ENCODE peak calls at places on chromosomes 2 and 18, in seven cellular contexts. One of them, this sample, is unnamed.

GRCh38 chr2:105576440-105577241 is 168.1 kb upstream of the NCK2 start:
- DNase-seq in cardiac fibroblast: peak; percentile 81
- DNase-seq in esophagus muscularis mucosa: no peak
- DNase-seq in kidney: peak; percentile 80
- DNase-seq in naive thymus-derived CD4-positive, alpha-beta T cell: peak; percentile 59
- DNase-seq in left ventricle myocardium inferior: no peak
- DNase-seq in SK-N-SH: peak; percentile 47
- DNase-seq in this sample: no peak

GRCh38 chr2:42830922-42831574 is 38.7 kb upstream of the HAAO start:
- DNase-seq in cardiac fibroblast: no peak
- DNase-seq in esophagus muscularis mucosa: no peak
- DNase-seq in kidney: no peak
- DNase-seq in naive thymus-derived CD4-positive, alpha-beta T cell: no peak
- DNase-seq in left ventricle myocardium inferior: no peak
- DNase-seq in SK-N-SH: no peak
- DNase-seq in this sample: no peak

GRCh38 chr2:204108301-204108700 is 171.7 kb downstream of the ICOS start:
- DNase-seq in cardiac fibroblast: peak; percentile 3
- DNase-seq in esophagus muscularis mucosa: no peak
- DNase-seq in kidney: no peak
- DNase-seq in naive thymus-derived CD4-positive, alpha-beta T cell: peak; percentile 62
- DNase-seq in left ventricle myocardium inferior: no peak
- DNase-seq in SK-N-SH: peak; percentile 73
- DNase-seq in this sample: peak; percentile 1

GRCh38 chr2:123606631-123607030 is 418.5 kb upstream of the CNTNAP5 start:
- DNase-seq in cardiac fibroblast: no peak
- DNase-seq in esophagus muscularis mucosa: no peak
- DNase-seq in kidney: no peak
- DNase-seq in naive thymus-derived CD4-positive, alpha-beta T cell: no peak
- DNase-seq in left ventricle myocardium inferior: no peak
- DNase-seq in SK-N-SH: no peak
- DNase-seq in this sample: no peak

GRCh38 chr2:124283090-124283489 is 258.0 kb downstream of the CNTNAP5 start:
- DNase-seq in cardiac fibroblast: peak; percentile 76
- DNase-seq in esophagus muscularis mucosa: peak; percentile 91
- DNase-seq in kidney: no peak
- DNase-seq in naive thymus-derived CD4-positive, alpha-beta T cell: no peak
- DNase-seq in left ventricle myocardium inferior: no peak
- DNase-seq in SK-N-SH: no peak
- DNase-seq in this sample: no peak

GRCh38 chr2:2942906-2943305 is 434.7 kb downstream of the EIPR1 start:
- DNase-seq in cardiac fibroblast: no peak
- DNase-seq in esophagus muscularis mucosa: no peak
- DNase-seq in kidney: no peak
- DNase-seq in naive thymus-derived CD4-positive, alpha-beta T cell: no peak
- DNase-seq in left ventricle myocardium inferior: no peak
- DNase-seq in SK-N-SH: no peak
- DNase-seq in this sample: no peak

GRCh38 chr2:206154197-206154596 is 5.0 kb downstream of the NDUFS1 start:
- DNase-seq in cardiac fibroblast: peak; percentile 51
- DNase-seq in esophagus muscularis mucosa: no peak
- DNase-seq in kidney: no peak
- DNase-seq in naive thymus-derived CD4-positive, alpha-beta T cell: no peak
- DNase-seq in left ventricle myocardium inferior: no peak
- DNase-seq in SK-N-SH: no peak
- DNase-seq in this sample: no peak

GRCh38 chr2:63735263-63735662 is 106.4 kb upstream of the UGP2 start:
- DNase-seq in cardiac fibroblast: peak; percentile 67
- DNase-seq in esophagus muscularis mucosa: no peak
- DNase-seq in kidney: no peak
- DNase-seq in naive thymus-derived CD4-positive, alpha-beta T cell: no peak
- DNase-seq in left ventricle myocardium inferior: no peak
- DNase-seq in SK-N-SH: no peak
- DNase-seq in this sample: no peak

GRCh38 chr2:182366625-182367024 is 60.2 kb downstream of the PDE1A start:
- DNase-seq in cardiac fibroblast: peak; percentile 94
- DNase-seq in esophagus muscularis mucosa: no peak
- DNase-seq in kidney: no peak
- DNase-seq in naive thymus-derived CD4-positive, alpha-beta T cell: no peak
- DNase-seq in left ventricle myocardium inferior: no peak
- DNase-seq in SK-N-SH: no peak
- DNase-seq in this sample: no peak

GRCh38 chr2:76298022-76298421 is 587.3 kb upstream of the GCFC2 start:
- DNase-seq in cardiac fibroblast: no peak
- DNase-seq in esophagus muscularis mucosa: no peak
- DNase-seq in kidney: no peak
- DNase-seq in naive thymus-derived CD4-positive, alpha-beta T cell: no peak
- DNase-seq in left ventricle myocardium inferior: no peak
- DNase-seq in SK-N-SH: no peak
- DNase-seq in this sample: no peak

GRCh38 chr18:74084184-74084583 is 63.5 kb downstream of the FBXO15 start:
- DNase-seq in cardiac fibroblast: no peak
- DNase-seq in esophagus muscularis mucosa: no peak
- DNase-seq in kidney: no peak
- DNase-seq in naive thymus-derived CD4-positive, alpha-beta T cell: no peak
- DNase-seq in left ventricle myocardium inferior: no peak
- DNase-seq in SK-N-SH: no peak
- DNase-seq in this sample: no peak

GRCh38 chr18:35713545-35713944 is 132.0 kb downstream of the GALNT1 start:
- DNase-seq in cardiac fibroblast: peak; percentile 72
- DNase-seq in esophagus muscularis mucosa: no peak
- DNase-seq in kidney: no peak
- DNase-seq in naive thymus-derived CD4-positive, alpha-beta T cell: no peak
- DNase-seq in left ventricle myocardium inferior: no peak
- DNase-seq in SK-N-SH: no peak
- DNase-seq in this sample: peak; percentile 86

GRCh38 chr2:11466307-11467125 is 555 bp upstream of the E2F6 start:
- DNase-seq in cardiac fibroblast: no peak
- DNase-seq in esophagus muscularis mucosa: no peak
- DNase-seq in kidney: no peak
- DNase-seq in naive thymus-derived CD4-positive, alpha-beta T cell: peak; percentile 8
- DNase-seq in left ventricle myocardium inferior: no peak
- DNase-seq in SK-N-SH: no peak
- DNase-seq in this sample: no peak

GRCh38 chr2:133390151-133390550 is 178.1 kb downstream of the NCKAP5 start:
- DNase-seq in cardiac fibroblast: peak; percentile 39
- DNase-seq in esophagus muscularis mucosa: no peak
- DNase-seq in kidney: no peak
- DNase-seq in naive thymus-derived CD4-positive, alpha-beta T cell: no peak
- DNase-seq in left ventricle myocardium inferior: no peak
- DNase-seq in SK-N-SH: no peak
- DNase-seq in this sample: no peak

GRCh38 chr2:11325961-11326691 is 18.3 kb downstream of the ROCK2 start:
- DNase-seq in cardiac fibroblast: no peak
- DNase-seq in esophagus muscularis mucosa: no peak
- DNase-seq in kidney: no peak
- DNase-seq in naive thymus-derived CD4-positive, alpha-beta T cell: no peak
- DNase-seq in left ventricle myocardium inferior: no peak
- DNase-seq in SK-N-SH: no peak
- DNase-seq in this sample: no peak

GRCh38 chr2:68336192-68336591 is 16.4 kb upstream of the CNRIP1 start:
- DNase-seq in cardiac fibroblast: peak; percentile 70
- DNase-seq in esophagus muscularis mucosa: no peak
- DNase-seq in kidney: no peak
- DNase-seq in naive thymus-derived CD4-positive, alpha-beta T cell: no peak
- DNase-seq in left ventricle myocardium inferior: no peak
- DNase-seq in SK-N-SH: no peak
- DNase-seq in this sample: peak; percentile 52
- H3K4me3 ChIP-seq in cardiac fibroblast: no peak overlapping the region
- H3K4me3 ChIP-seq in esophagus muscularis mucosa: no peak overlapping the region
- H3K4me3 ChIP-seq in kidney: no peak overlapping the region
- H3K4me3 ChIP-seq in naive thymus-derived CD4-positive, alpha-beta T cell: no peak overlapping the region
- H3K4me3 ChIP-seq in left ventricle myocardium inferior: no peak overlapping the region
- H3K4me3 ChIP-seq in SK-N-SH: no peak overlapping the region
- H3K4me3 ChIP-seq in this sample: no peak overlapping the region

DNA sequence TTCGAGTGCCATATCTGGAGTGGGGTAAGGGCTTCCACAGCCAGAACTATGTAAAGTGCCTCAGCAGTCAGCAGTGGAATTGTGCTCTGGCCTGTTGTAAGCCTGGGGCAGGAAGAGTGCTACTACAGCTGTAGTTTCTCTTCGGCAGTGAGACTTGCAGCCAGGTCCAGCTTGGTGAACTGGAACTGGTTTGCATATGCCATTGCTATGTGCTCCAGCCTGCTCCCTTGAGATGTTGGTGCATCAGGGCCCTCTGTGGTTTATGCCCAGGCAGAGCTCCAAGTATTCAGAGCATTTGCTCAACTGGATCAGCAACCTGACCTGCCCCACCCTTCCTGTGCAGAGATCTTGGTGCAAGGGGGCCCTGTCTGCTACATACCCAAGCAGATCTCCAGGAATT is 47.8 kb downstream of the ZNF804A start:
- DNase-seq in cardiac fibroblast: peak; percentile 17
- DNase-seq in esophagus muscularis mucosa: no peak
- DNase-seq in kidney: no peak
- DNase-seq in naive thymus-derived CD4-positive, alpha-beta T cell: no peak
- DNase-seq in left ventricle myocardium inferior: no peak
- DNase-seq in SK-N-SH: no peak
- DNase-seq in this sample: no peak
- H3K4me3 ChIP-seq in cardiac fibroblast: no peak overlapping the region
- H3K4me3 ChIP-seq in esophagus muscularis mucosa: no peak overlapping the region
- H3K4me3 ChIP-seq in kidney: no peak overlapping the region
- H3K4me3 ChIP-seq in naive thymus-derived CD4-positive, alpha-beta T cell: no peak overlapping the region
- H3K4me3 ChIP-seq in left ventricle myocardium inferior: no peak overlapping the region
- H3K4me3 ChIP-seq in SK-N-SH: no peak overlapping the region
- H3K4me3 ChIP-seq in this sample: no peak overlapping the region

DNA sequence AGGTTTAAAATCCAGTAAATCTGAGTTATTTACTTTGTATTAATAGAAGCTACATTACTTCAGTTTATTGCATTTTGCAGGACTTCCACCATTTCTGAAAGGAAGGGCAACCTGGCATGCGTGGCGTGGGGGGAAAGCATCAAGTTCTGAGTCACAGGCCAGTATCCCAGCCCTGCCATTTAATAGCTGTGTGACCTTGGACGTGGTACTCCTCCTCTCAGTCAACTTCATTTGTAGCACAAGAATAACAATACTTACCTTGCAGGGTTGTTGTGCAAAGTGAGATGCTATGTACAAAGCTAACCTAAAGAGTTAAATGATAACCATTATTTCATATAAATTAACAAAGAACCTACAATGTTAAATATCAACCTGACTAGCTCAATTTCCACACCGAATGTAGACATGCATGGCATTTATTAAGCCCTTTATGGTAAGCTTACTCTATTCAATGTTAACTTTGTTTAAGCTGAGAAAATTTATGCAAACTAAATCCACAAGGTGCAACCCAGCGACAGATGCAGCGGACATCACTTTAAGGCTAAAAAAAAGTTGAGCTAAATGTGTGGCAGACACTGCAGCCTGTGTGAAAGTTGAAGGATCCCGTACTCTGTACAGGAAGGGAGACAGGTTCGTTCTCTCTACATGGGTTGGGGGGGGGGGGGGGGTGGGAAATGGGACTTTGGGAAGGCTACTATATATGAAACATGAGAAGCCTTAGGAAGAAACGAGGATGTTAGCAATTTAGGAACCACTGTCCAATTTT is 17.2 kb upstream of the STPG4 start:
- DNase-seq in cardiac fibroblast: peak; percentile 42
- DNase-seq in esophagus muscularis mucosa: no peak
- DNase-seq in kidney: no peak
- DNase-seq in naive thymus-derived CD4-positive, alpha-beta T cell: no peak
- DNase-seq in left ventricle myocardium inferior: no peak
- DNase-seq in SK-N-SH: no peak
- DNase-seq in this sample: no peak
- H3K4me3 ChIP-seq in cardiac fibroblast: no peak overlapping the region
- H3K4me3 ChIP-seq in esophagus muscularis mucosa: peak overlapping the region; percentile 78
- H3K4me3 ChIP-seq in kidney: peak overlapping the region; percentile 95
- H3K4me3 ChIP-seq in naive thymus-derived CD4-positive, alpha-beta T cell: no peak overlapping the region
- H3K4me3 ChIP-seq in left ventricle myocardium inferior: peak overlapping the region; percentile 96
- H3K4me3 ChIP-seq in SK-N-SH: peak overlapping the region; percentile 100
- H3K4me3 ChIP-seq in this sample: peak overlapping the region; percentile 69

DNA sequence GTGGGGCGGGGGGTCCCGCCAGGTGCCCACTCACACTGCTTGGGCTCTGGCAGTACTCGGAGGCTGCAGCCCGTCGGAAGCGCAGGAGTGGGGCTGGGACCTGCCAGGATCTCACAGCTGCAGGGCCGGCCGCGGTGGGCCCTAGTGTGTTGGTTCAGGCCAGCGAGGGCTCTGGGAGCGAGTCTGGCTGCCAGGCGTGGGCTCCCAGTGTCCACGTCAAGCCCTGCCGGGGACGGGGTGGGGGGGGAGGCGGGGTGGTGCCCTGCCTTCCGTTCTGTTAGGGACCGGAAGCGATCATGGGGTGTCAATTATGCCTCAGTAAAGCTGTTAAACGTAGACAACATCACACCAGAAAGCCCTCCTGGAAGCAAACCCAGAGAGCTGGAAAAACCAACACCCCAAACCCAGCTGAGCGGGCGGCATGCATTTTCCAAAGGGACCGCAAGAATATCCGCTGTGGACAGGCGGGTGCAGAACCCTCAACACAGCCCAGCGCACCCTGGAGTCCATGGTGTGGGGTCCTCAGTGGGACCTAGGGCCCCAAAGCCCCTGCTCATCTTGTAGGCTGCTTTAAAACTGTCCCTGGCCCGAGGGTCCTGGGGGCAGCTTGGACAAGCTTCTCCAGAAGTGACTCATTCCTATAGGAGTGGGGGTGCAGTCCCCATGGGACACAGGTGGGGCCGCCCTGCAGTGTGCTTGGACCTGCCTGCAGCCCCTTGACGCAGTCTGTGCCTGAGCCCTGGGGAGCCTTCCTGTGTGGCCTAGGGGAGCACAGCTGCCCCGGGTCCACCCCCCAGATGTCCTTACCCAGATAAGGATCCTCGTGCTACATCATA is 1.3 kb upstream of the HS6ST1 start:
- DNase-seq in cardiac fibroblast: no peak
- DNase-seq in esophagus muscularis mucosa: peak; percentile 87
- DNase-seq in kidney: peak; percentile 80
- DNase-seq in naive thymus-derived CD4-positive, alpha-beta T cell: no peak
- DNase-seq in left ventricle myocardium inferior: no peak
- DNase-seq in SK-N-SH: peak; percentile 41
- DNase-seq in this sample: no peak
- H3K4me3 ChIP-seq in cardiac fibroblast: no peak overlapping the region
- H3K4me3 ChIP-seq in esophagus muscularis mucosa: peak overlapping the region; percentile 89
- H3K4me3 ChIP-seq in kidney: no peak overlapping the region
- H3K4me3 ChIP-seq in naive thymus-derived CD4-positive, alpha-beta T cell: no peak overlapping the region
- H3K4me3 ChIP-seq in left ventricle myocardium inferior: peak overlapping the region; percentile 92
- H3K4me3 ChIP-seq in SK-N-SH: no peak overlapping the region
- H3K4me3 ChIP-seq in this sample: no peak overlapping the region

GRCh38 chr2:217940261-217941220 is 62.3 kb downstream of the TNS1 start:
- DNase-seq in cardiac fibroblast: no peak
- DNase-seq in esophagus muscularis mucosa: no peak
- DNase-seq in kidney: peak; percentile 62
- DNase-seq in naive thymus-derived CD4-positive, alpha-beta T cell: no peak
- DNase-seq in left ventricle myocardium inferior: no peak
- DNase-seq in SK-N-SH: no peak
- DNase-seq in this sample: no peak
- H3K4me3 ChIP-seq in cardiac fibroblast: no peak overlapping the region
- H3K4me3 ChIP-seq in esophagus muscularis mucosa: peak overlapping the region; percentile 71
- H3K4me3 ChIP-seq in kidney: peak overlapping the region; percentile 93
- H3K4me3 ChIP-seq in naive thymus-derived CD4-positive, alpha-beta T cell: no peak overlapping the region
- H3K4me3 ChIP-seq in left ventricle myocardium inferior: peak overlapping the region; percentile 84
- H3K4me3 ChIP-seq in SK-N-SH: no peak overlapping the region
- H3K4me3 ChIP-seq in this sample: no peak overlapping the region

GRCh38 chr2:127564429-127565260 is 29.2 kb downstream of the MYO7B start:
- DNase-seq in cardiac fibroblast: no peak
- DNase-seq in esophagus muscularis mucosa: no peak
- DNase-seq in kidney: peak; percentile 60
- DNase-seq in naive thymus-derived CD4-positive, alpha-beta T cell: no peak
- DNase-seq in left ventricle myocardium inferior: no peak
- DNase-seq in SK-N-SH: no peak
- DNase-seq in this sample: no peak
- H3K4me3 ChIP-seq in cardiac fibroblast: no peak overlapping the region
- H3K4me3 ChIP-seq in esophagus muscularis mucosa: no peak overlapping the region
- H3K4me3 ChIP-seq in kidney: no peak overlapping the region
- H3K4me3 ChIP-seq in naive thymus-derived CD4-positive, alpha-beta T cell: no peak overlapping the region
- H3K4me3 ChIP-seq in left ventricle myocardium inferior: no peak overlapping the region
- H3K4me3 ChIP-seq in SK-N-SH: no peak overlapping the region
- H3K4me3 ChIP-seq in this sample: no peak overlapping the region

GRCh38 chr2:232875256-232876070 is 5.4 kb downstream of the SNORC start:
- DNase-seq in cardiac fibroblast: no peak
- DNase-seq in esophagus muscularis mucosa: no peak
- DNase-seq in kidney: peak; percentile 71
- DNase-seq in naive thymus-derived CD4-positive, alpha-beta T cell: no peak
- DNase-seq in left ventricle myocardium inferior: no peak
- DNase-seq in SK-N-SH: peak; percentile 68
- DNase-seq in this sample: no peak
- H3K4me3 ChIP-seq in cardiac fibroblast: no peak overlapping the region
- H3K4me3 ChIP-seq in esophagus muscularis mucosa: peak overlapping the region; percentile 56
- H3K4me3 ChIP-seq in kidney: peak overlapping the region; percentile 32
- H3K4me3 ChIP-seq in naive thymus-derived CD4-positive, alpha-beta T cell: no peak overlapping the region
- H3K4me3 ChIP-seq in left ventricle myocardium inferior: peak overlapping the region; percentile 65
- H3K4me3 ChIP-seq in SK-N-SH: no peak overlapping the region
- H3K4me3 ChIP-seq in this sample: no peak overlapping the region

This sample was measured in HFF-Myc.